ENCODE peak calls at places on chromosomes 4 and X, in four cellular contexts. H is tibial nerve, X is thyroid gland, E is transverse colon. R is an unnamed sample.

GRCh38 chr4:99614491-99614890 is 39.9 kb downstream of the MTTP start:
- DNase-seq in X (no peak), H (no peak), E (no peak), R (no peak)

GRCh38 chr4:74583757-74584156 is 138.8 kb downstream of the AREG start:
- DNase-seq in H (no peak), X (no peak), E (no peak), R (no peak)

GRCh38 chr4:120536884-120537283 is 385.6 kb downstream of the PRDM5 start:
- DNase-seq in H (no peak), E (no peak), X (no peak), R (no peak)

GRCh38 chrX:153494541-153495361 is at the start of gene BGN:
- DNase-seq in E (no peak), X (peak; percentile 75), H (no peak), R (no peak)

GRCh38 chr4:120327276-120327675 is 260.6 kb upstream of the MAD2L1 start:
- DNase-seq in E (no peak), H (no peak), X (no peak), R (no peak)

GRCh38 chr4:89136525-89136924 is 25.2 kb downstream of the TIGD2 start:
- DNase-seq in E (no peak), H (no peak), X (no peak), R (no peak)

GRCh38 chrX:49230500-49231232 is 2.5 kb downstream of the CACNA1F start:
- DNase-seq in E (peak; percentile 86), X (peak; percentile 73), H (no peak), R (peak; percentile 57)

GRCh38 chr4:82614868-82615449 is 53.2 kb upstream of the TMEM150C start:
- DNase-seq in H (no peak), E (no peak), X (no peak), R (no peak)

GRCh38 chr4:37455301-37456062 is 210.9 kb downstream of the NWD2 start:
- DNase-seq in H (no peak), E (no peak), X (no peak), R (no peak)

GRCh38 chr4:142660728-142661127 is 185.4 kb downstream of the INPP4B start:
- DNase-seq in H (no peak), E (no peak), X (no peak), R (no peak)

GRCh38 chr4:153585021-153585420 is 99.1 kb upstream of the TLR2 start:
- DNase-seq in H (no peak), X (no peak), E (no peak), R (no peak)

GRCh38 chr4:8150152-8151090 is 8.2 kb downstream of the ABLIM2 start:
- DNase-seq in H (no peak), X (no peak), E (no peak), R (no peak)

GRCh38 chr4:8525383-8526120 is 54.6 kb upstream of the GPR78 start:
- DNase-seq in E (no peak), H (no peak), X (no peak), R (no peak)

GRCh38 chr4:62377700-62378099 is 1177.6 kb downstream of the ADGRL3 start:
- DNase-seq in X (no peak), H (no peak), E (no peak), R (no peak)

GRCh38 chrX:71366674-71367256 is 608 bp downstream of the TAF1 start:
- DNase-seq in H (no peak), X (peak; percentile 12), E (peak; percentile 19), R (no peak)

GRCh38 chr4:20272411-20272872 is 20.7 kb downstream of the SLIT2 start:
- DNase-seq in E (no peak), X (no peak), H (no peak), R (no peak)

GRCh38 chr4:73606465-73606974 is 13.7 kb downstream of the RASSF6 start:
- DNase-seq in H (no peak), E (no peak), X (no peak), R (no peak)

GRCh38 chr4:22045051-22045450 is 96.5 kb upstream of the KCNIP4 start:
- DNase-seq in H (no peak), E (no peak), X (no peak), R (no peak)

GRCh38 chr4:155179216-155179615 is 29.2 kb upstream of the NPY2R start:
- DNase-seq in X (no peak), H (no peak), E (no peak), R (no peak)

GRCh38 chr4:109588176-109588575 is 28.1 kb downstream of the MCUB start:
- DNase-seq in E (no peak), X (no peak), H (no peak), R (no peak)

GRCh38 chr4:21012851-21013331 is 312.6 kb downstream of the PACRGL start:
- DNase-seq in E (no peak), X (no peak), H (no peak), R (no peak)

GRCh38 chrX:132330156-132330729 is 111.0 kb upstream of the RAP2C start:
- DNase-seq in H (no peak), X (no peak), E (no peak), R (no peak)

GRCh38 chrX:51760657-51761056 is 17.4 kb downstream of the GSPT2 start:
- DNase-seq in E (no peak), X (no peak), H (no peak), R (no peak)

GRCh38 chrX:47523297-47523696 is 37.7 kb upstream of the ARAF start:
- DNase-seq in E (peak; percentile 88), H (peak; percentile 45), X (peak; percentile 80), R (peak; percentile 58)

GRCh38 chr4:101421393-101421792 is 74.1 kb upstream of the PPP3CA start:
- DNase-seq in E (no peak), X (no peak), H (no peak), R (no peak)

GRCh38 chr4:65669008-65669971 is 999 bp downstream of the EPHA5 start:
- DNase-seq in H (no peak), E (no peak), X (peak; percentile 35), R (no peak)
- H3K27me3 ChIP-seq in H (no peaks in the 10 kb centered on the region), E (peaks cover 77% of the 10 kb centered on the region), X (no peaks in the 10 kb centered on the region), R (no peaks in the 10 kb centered on the region)

GRCh38 chr4:139556735-139557505 is 901 bp upstream of the SETD7 start:
- DNase-seq in X (peak; percentile 69), H (peak; percentile 31), E (peak; percentile 81), R (peak; percentile 56)
- H3K4me1 ChIP-seq in X (peaks cover 24% of the 10 kb centered on the region), H (no peaks in the 10 kb centered on the region), E (peaks cover 6% of the 10 kb centered on the region), R (no peaks in the 10 kb centered on the region)

DNA sequence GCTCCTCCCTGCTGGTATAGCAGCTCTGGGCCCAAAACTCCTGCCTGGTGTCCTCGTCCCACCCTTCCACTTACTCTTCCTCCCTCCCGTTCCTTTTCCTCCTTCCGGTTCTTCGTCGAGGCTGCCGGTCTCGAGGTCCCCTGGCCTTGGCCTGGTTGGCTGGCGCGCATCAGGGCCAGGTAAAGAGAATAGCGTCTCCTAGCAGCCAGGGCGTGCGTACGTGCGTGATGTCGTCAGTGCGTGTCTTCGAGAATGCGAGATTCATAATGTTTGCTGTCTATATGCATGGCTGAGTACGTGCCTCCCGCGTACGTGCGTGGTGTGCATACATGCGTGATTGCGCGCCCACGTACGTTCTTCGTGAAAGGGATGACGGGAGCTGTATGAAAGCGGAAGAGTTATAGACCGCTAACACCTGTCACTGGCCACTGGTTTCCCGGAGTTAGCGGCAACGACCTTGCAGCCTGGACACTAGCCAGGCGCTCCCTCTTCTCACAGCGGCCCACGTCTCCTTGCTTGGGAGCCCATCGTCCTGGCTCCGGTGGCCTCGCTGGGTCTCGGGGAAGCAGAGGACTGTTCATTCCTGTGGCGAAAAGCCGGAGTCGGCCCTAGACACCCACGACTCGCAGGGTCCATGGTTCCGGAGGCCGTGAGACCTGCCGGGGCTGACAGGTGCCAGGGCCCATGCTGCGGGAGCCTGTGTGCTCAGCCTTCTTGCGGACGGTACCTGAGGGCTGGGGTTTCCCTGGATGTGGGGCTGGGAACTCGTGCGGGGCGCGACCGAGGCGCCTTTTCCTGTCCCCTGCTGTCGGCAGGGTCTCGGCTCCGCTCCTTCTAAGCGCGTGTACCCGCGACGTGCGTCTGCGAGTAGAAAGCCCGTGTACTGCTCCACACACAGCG is at the start of gene EOLA1:
- DNase-seq in E (peak; percentile 91), X (peak; percentile 90), H (peak; percentile 59), R (peak; percentile 76)
- TF ChIP-seq POLR2A in E (peak; percentile 85), X (peak; percentile 64), H (no peak), R (no peak)

GRCh38 chrX:55007633-55008032 is 7.5 kb downstream of the APEX2 start:
- DNase-seq in X (no peak), H (no peak), E (peak; percentile 67), R (no peak)

GRCh38 chrX:55006827-55007621 is 6.9 kb downstream of the APEX2 start:
- DNase-seq in X (no peak), H (no peak), E (no peak), R (no peak)

GRCh38 chrX:55014897-55015299 is 14.7 kb downstream of the APEX2 start:
- DNase-seq in E (no peak), X (no peak), H (no peak), R (no peak)

GRCh38 chrX:55008571-55009358 is 8.6 kb downstream of the APEX2 start:
- DNase-seq in E (no peak), X (no peak), H (no peak), R (no peak)

DNA sequence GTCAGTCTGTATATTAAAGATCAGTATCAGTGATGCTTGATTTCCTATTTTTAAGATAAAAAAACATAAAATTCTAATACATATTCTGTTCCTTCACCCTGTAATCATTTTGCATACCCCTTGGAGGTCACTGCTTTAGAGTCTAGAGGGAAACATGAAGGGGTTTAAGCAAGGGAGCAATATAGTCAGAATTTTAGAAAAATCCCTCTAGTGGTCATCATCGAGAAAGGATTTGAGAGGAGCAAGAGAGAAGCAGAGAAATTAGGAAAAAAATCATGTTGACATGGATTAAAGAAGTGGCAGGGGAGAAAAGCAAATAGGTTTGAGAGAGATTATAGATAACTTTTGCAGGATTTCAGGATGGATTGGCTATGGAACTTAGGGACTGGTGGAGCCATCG is 11.1 kb downstream of the APEX2 start:
- DNase-seq in H (no peak), E (no peak), X (no peak), R (no peak)
- H3K27me3 ChIP-seq in H (no peaks in the 10 kb centered on the region), E (no peaks in the 10 kb centered on the region), X (no peaks in the 10 kb centered on the region), R (peaks cover 51% of the 10 kb centered on the region)

R was measured in breast epithelium.